ENCODE peak calls at places on chromosome 10, in four cellular contexts. Y is colonic mucosa, B is BE2C, J is PC-9. C is an unnamed sample.

GRCh38 chr10:80487791-80488538 is 33.9 kb downstream of the TSPAN14 start:
- DNase-seq in Y (no peak), B (no peak), J (no peak), C (no peak)

GRCh38 chr10:30247704-30248103 is 101.4 kb downstream of the MTPAP start:
- DNase-seq in Y (no peak), B (no peak), J (no peak), C (no peak)

GRCh38 chr10:101221479-101222246 is 7.6 kb downstream of the LBX1 start:
- DNase-seq in Y (no peak), B (no peak), J (no peak), C (peak; percentile 63)

GRCh38 chr10:44280615-44281014 is 104.3 kb downstream of the CXCL12 start:
- DNase-seq in Y (no peak), B (no peak), J (no peak), C (no peak)

GRCh38 chr10:129470103-129470851 is 3.2 kb downstream of the MGMT start:
- DNase-seq in Y (no peak), B (no peak), J (no peak), C (no peak)

GRCh38 chr10:78630944-78631838 is 437.6 kb upstream of the ZMIZ1 start:
- DNase-seq in Y (no peak), B (no peak), J (no peak), C (no peak)

GRCh38 chr10:128854965-128855364 is 612.1 kb upstream of the MGMT start:
- DNase-seq in Y (peak; percentile 75), B (peak; percentile 28), J (no peak), C (no peak)

GRCh38 chr10:44935201-44935960 is 24.2 kb upstream of the RASSF4 start:
- DNase-seq in Y (no peak), B (no peak), J (no peak), C (peak; percentile 13)

GRCh38 chr10:51083280-51083986 is 9.1 kb downstream of the PRKG1 start:
- DNase-seq in Y (no peak), B (no peak), J (no peak), C (no peak)

GRCh38 chr10:133158756-133159610 is 1.0 kb upstream of the KNDC1 start:
- DNase-seq in Y (no peak), B (peak; percentile 43), J (peak; percentile 9), C (no peak)

GRCh38 chr10:101879456-101880189 is 36.0 kb upstream of the KCNIP2 start:
- DNase-seq in Y (no peak), B (no peak), J (peak; percentile 6), C (no peak)

GRCh38 chr10:124089859-124090258 is 3.5 kb downstream of the CHST15 start:
- DNase-seq in Y (no peak), B (no peak), J (no peak), C (no peak)

GRCh38 chr10:31353574-31353973 is 34.6 kb downstream of the ZEB1 start:
- DNase-seq in Y (no peak), B (no peak), J (peak; percentile 31), C (peak; percentile 50)

GRCh38 chr10:37976091-37976879 is at the start of gene ZNF25:
- DNase-seq in Y (peak; percentile 99), B (peak; percentile 96), J (peak; percentile 96), C (peak; percentile 98)
- H3K9me3 ChIP-seq in Y (no peaks in the 10 kb centered on the region), B (no peaks in the 10 kb centered on the region), J (no peaks in the 10 kb centered on the region), C (no peaks in the 10 kb centered on the region)

GRCh38 chr10:1659221-1659791 is 78.0 kb downstream of the ADARB2 start:
- DNase-seq in Y (no peak), B (no peak), J (no peak), C (no peak)

GRCh38 chr10:1661861-1662260 is 75.5 kb downstream of the ADARB2 start:
- DNase-seq in Y (no peak), B (no peak), J (no peak), C (no peak)

GRCh38 chr10:1661416-1661815 is 75.9 kb downstream of the ADARB2 start:
- DNase-seq in Y (no peak), B (no peak), J (no peak), C (no peak)

GRCh38 chr10:1660386-1660785 is 76.9 kb downstream of the ADARB2 start:
- DNase-seq in Y (no peak), B (no peak), J (no peak), C (no peak)

DNA sequence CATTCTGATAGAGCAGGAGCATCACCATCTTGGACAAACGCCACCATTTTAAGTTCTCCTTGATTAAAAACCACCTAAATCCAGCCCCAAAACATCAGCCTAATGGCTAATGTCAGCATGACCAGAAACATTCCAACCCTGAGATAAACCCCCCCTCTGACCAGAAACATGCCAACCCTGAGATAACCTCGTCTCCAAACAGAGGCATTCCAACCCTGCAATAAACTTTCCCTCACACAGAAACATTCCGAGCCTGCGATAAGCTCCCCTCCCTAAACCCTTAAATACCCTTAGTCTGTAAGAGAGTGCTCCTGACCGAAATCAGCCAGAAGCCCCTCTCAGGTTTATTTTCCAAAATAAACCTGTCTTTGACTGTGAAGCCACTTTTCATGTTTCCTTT is 76.5 kb downstream of the ADARB2 start:
- DNase-seq in Y (no peak), B (no peak), J (no peak), C (no peak)
- H3K9me3 ChIP-seq in Y (no peaks in the 10 kb centered on the region), B (no peaks in the 10 kb centered on the region), J (no peaks in the 10 kb centered on the region), C (no peaks in the 10 kb centered on the region)

DNA sequence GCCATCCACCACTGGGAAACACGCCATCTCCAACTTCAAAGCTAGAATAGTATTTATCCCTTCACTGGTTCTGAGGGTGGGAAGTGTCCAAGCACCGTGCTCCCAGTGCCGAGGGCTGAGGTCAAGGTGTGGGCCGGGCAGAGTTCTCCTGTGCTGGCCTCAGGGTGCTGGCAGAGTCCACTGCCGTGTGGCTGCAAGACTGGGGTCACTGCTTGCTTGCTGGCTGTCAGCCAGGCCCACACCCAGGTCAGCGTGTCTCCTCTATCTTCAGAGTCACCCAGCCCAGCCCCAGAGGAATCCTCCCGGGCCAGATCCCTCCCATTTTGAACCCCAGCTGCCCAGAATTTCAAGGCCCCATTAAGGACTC is 45.4 kb upstream of the PPP2R2D start:
- DNase-seq in Y (no peak), B (peak; percentile 2), J (no peak), C (no peak)
- H3K9me3 ChIP-seq in Y (no peaks in the 10 kb centered on the region), B (no peaks in the 10 kb centered on the region), J (no peaks in the 10 kb centered on the region), C (no peaks in the 10 kb centered on the region)

GRCh38 chr10:86402283-86402931 is 35.8 kb upstream of the GRID1 start:
- DNase-seq in Y (no peak), B (no peak), J (no peak), C (no peak)
- H3K9me3 ChIP-seq in Y (no peaks in the 10 kb centered on the region), B (no peaks in the 10 kb centered on the region), J (no peaks in the 10 kb centered on the region), C (no peaks in the 10 kb centered on the region)

C was measured in keratinocyte.